ENCODE peak calls at places on chromosome 10, in nine cellular contexts. Y, V, L, B, P, J, W, N and R are unnamed samples.

GRCh38 chr10:6089334-6090219 is 743 bp downstream of the RBM17 start:
- DNase-seq in Y (no peak), V (peak), L (no peak), B (no peak), P (no peak), J (peak), W (no peak), N (peak), R (no peak)

GRCh38 chr10:31739759-31740158 is 188.9 kb downstream of the ARHGAP12 start:
- DNase-seq in Y (no peak), V (no peak), L (peak), B (no peak), P (peak), J (peak), W (peak), N (peak), R (no peak)

GRCh38 chr10:3977761-3978160 is 192.8 kb upstream of the KLF6 start:
- DNase-seq in Y (no peak), V (no peak), L (no peak), B (no peak), P (no peak), J (no peak), W (no peak), N (no peak), R (no peak)

GRCh38 chr10:35813219-35813618 is 171.1 kb upstream of the FZD8 start:
- DNase-seq in Y (no peak), V (no peak), L (no peak), B (no peak), P (no peak), J (no peak), W (no peak), N (no peak), R (no peak)

GRCh38 chr10:97754726-97755125 is 17.1 kb downstream of the SFRP5 start:
- DNase-seq in Y (no peak), V (no peak), L (no peak), B (no peak), P (no peak), J (no peak), W (no peak), N (no peak), R (no peak)

GRCh38 chr10:74000892-74001669 is 3.2 kb downstream of the VCL start:
- DNase-seq in Y (no peak), V (no peak), L (no peak), B (no peak), P (no peak), J (no peak), W (no peak), N (no peak), R (no peak)

GRCh38 chr10:121927361-121927840 is 430 bp downstream of the ATE1 start:
- DNase-seq in Y (peak), V (peak), L (peak), B (peak), P (peak), J (peak), W (peak), N (peak), R (peak)

GRCh38 chr10:30783939-30784500 is 154.5 kb upstream of the LYZL2 start:
- DNase-seq in Y (peak), V (peak), L (peak), B (peak), P (peak), J (peak), W (peak), N (peak), R (peak)

GRCh38 chr10:86653379-86653778 is 968 bp upstream of the OPN4 start:
- DNase-seq in Y (no peak), V (no peak), L (no peak), B (no peak), P (no peak), J (no peak), W (no peak), N (no peak), R (no peak)

GRCh38 chr10:48232717-48233447 is 41.6 kb downstream of the FRMPD2 start:
- DNase-seq in Y (no peak), V (no peak), L (no peak), B (no peak), P (no peak), J (no peak), W (no peak), N (no peak), R (no peak)

GRCh38 chr10:93337309-93337721 is 144.8 kb downstream of the MYOF start:
- DNase-seq in Y (no peak), V (no peak), L (no peak), B (no peak), P (no peak), J (no peak), W (no peak), N (no peak), R (no peak)

GRCh38 chr10:130875116-130875515 is 436.4 kb downstream of the TCERG1L start:
- DNase-seq in Y (no peak), V (no peak), L (no peak), B (no peak), P (no peak), J (no peak), W (no peak), N (no peak), R (no peak)

GRCh38 chr10:77116904-77117303 is 520.7 kb downstream of the KCNMA1 start:
- DNase-seq in Y (no peak), V (no peak), L (no peak), B (no peak), P (no peak), J (no peak), W (no peak), N (peak), R (no peak)

GRCh38 chr10:1163204-1163660 is 107.0 kb downstream of the WDR37 start:
- DNase-seq in Y (no peak), V (no peak), L (no peak), B (no peak), P (no peak), J (no peak), W (no peak), N (no peak), R (no peak)

GRCh38 chr10:23120001-23120934 is 24.9 kb downstream of the MSRB2 start:
- DNase-seq in Y (no peak), V (no peak), L (no peak), B (no peak), P (no peak), J (no peak), W (no peak), N (no peak), R (no peak)

GRCh38 chr10:78570633-78571032 is 498.1 kb upstream of the ZMIZ1 start:
- DNase-seq in Y (no peak), V (no peak), L (no peak), B (no peak), P (no peak), J (no peak), W (no peak), N (no peak), R (no peak)

GRCh38 chr10:79444243-79445119 is 943 bp downstream of the ZCCHC24 start:
- DNase-seq in Y (peak), V (peak), L (peak), B (peak), P (peak), J (peak), W (peak), N (no peak), R (peak)

GRCh38 chr10:104253576-104254410 is 899 bp upstream of the GSTO1 start:
- DNase-seq in Y (no peak), V (no peak), L (no peak), B (no peak), P (peak), J (peak), W (no peak), N (no peak), R (no peak)

GRCh38 chr10:97333601-97334369 is 744 bp downstream of the FRAT2 start:
- DNase-seq in Y (no peak), V (peak), L (no peak), B (no peak), P (peak), J (peak), W (peak), N (peak), R (no peak)

GRCh38 chr10:86251426-86251825 is 115.2 kb downstream of the GRID1 start:
- DNase-seq in Y (no peak), V (no peak), L (no peak), B (no peak), P (no peak), J (no peak), W (no peak), N (no peak), R (no peak)

GRCh38 chr10:5565671-5566581 is 41.2 kb downstream of the CALML3 start:
- DNase-seq in Y (no peak), V (no peak), L (peak), B (no peak), P (peak), J (peak), W (no peak), N (peak), R (no peak)

GRCh38 chr10:123913688-123914268 is 22.2 kb upstream of the CPXM2 start:
- DNase-seq in Y (no peak), V (no peak), L (no peak), B (no peak), P (peak), J (no peak), W (no peak), N (peak), R (no peak)

GRCh38 chr10:49083256-49083655 is 32.1 kb downstream of the VSTM4 start:
- DNase-seq in Y (no peak), V (no peak), L (no peak), B (no peak), P (peak), J (no peak), W (peak), N (no peak), R (no peak)

GRCh38 chr10:48798486-48799254 is 114.0 kb downstream of the WDFY4 start:
- DNase-seq in Y (no peak), V (no peak), L (no peak), B (no peak), P (peak), J (peak), W (no peak), N (no peak), R (no peak)

GRCh38 chr10:14601872-14602725 is 172.6 kb downstream of the FAM107B start:
- DNase-seq in Y (no peak), V (peak), L (peak), B (peak), P (peak), J (peak), W (peak), N (peak), R (peak)

GRCh38 chr10:24706479-24707118 is 17.1 kb downstream of the ARHGAP21 start:
- DNase-seq in Y (no peak), V (no peak), L (peak), B (peak), P (peak), J (peak), W (peak), N (peak), R (no peak)

GRCh38 chr10:102395677-102396197 is at the start of gene NFKB2:
- DNase-seq in Y (no peak), V (no peak), L (peak), B (no peak), P (peak), J (no peak), W (no peak), N (no peak), R (no peak)

GRCh38 chr10:551489-552252 is 137.8 kb downstream of the DIP2C start:
- DNase-seq in Y (no peak), V (no peak), L (no peak), B (no peak), P (no peak), J (no peak), W (no peak), N (no peak), R (no peak)

GRCh38 chr10:59234814-59235429 is 58.5 kb downstream of the PHYHIPL start:
- DNase-seq in Y (no peak), V (no peak), L (peak), B (no peak), P (peak), J (peak), W (peak), N (peak), R (no peak)